ENCODE peak calls at places on chromosomes 5 and 9, in four cellular contexts. Y, Z, R and U are unnamed samples.

GRCh38 chr9:108052431-108053080 is 563.0 kb upstream of the KLF4 start:
- DNase-seq in Y (no peak), Z (no peak), R (no peak), U (no peak)

GRCh38 chr9:16899611-16900010 is 29.1 kb upstream of the BNC2 start:
- DNase-seq in Y (no peak), Z (no peak), R (no peak), U (no peak)

GRCh38 chr5:133788121-133788520 is 175.8 kb upstream of the FSTL4 start:
- DNase-seq in Y (no peak), Z (no peak), R (no peak), U (no peak)

GRCh38 chr5:96657068-96657467 is 5.1 kb upstream of the CAST start:
- DNase-seq in Y (peak; percentile 94), Z (peak; percentile 12), R (peak; percentile 96), U (peak; percentile 58)

GRCh38 chr5:132525299-132525724 is 18.0 kb downstream of the IL5 start:
- DNase-seq in Y (no peak), Z (no peak), R (no peak), U (no peak)

GRCh38 chr9:128845186-128845931 is 15.8 kb upstream of the SPOUT1 start:
- DNase-seq in Y (no peak), Z (peak; percentile 50), R (peak; percentile 75), U (peak; percentile 44)

GRCh38 chr9:28134577-28134976 is 561.3 kb upstream of the C9orf72 start:
- DNase-seq in Y (no peak), Z (no peak), R (no peak), U (no peak)

GRCh38 chr5:134136771-134137170 is 22.3 kb downstream of the TCF7 start:
- DNase-seq in Y (no peak), Z (no peak), R (no peak), U (no peak)

GRCh38 chr5:174765540-174765939 is 41.2 kb downstream of the MSX2 start:
- DNase-seq in Y (no peak), Z (no peak), R (no peak), U (no peak)

GRCh38 chr9:29514336-29514735 is 1941.1 kb upstream of the C9orf72 start:
- DNase-seq in Y (no peak), Z (no peak), R (peak; percentile 2), U (no peak)

GRCh38 chr9:15469862-15470261 is 40.9 kb downstream of the PSIP1 start:
- DNase-seq in Y (peak; percentile 16), Z (no peak), R (no peak), U (no peak)

GRCh38 chr9:74379718-74380117 is 117.4 kb upstream of the RORB start:
- DNase-seq in Y (no peak), Z (peak; percentile 40), R (peak; percentile 66), U (peak; percentile 67)

GRCh38 chr5:141866111-141866510 is 12.1 kb downstream of the PCDH1 start:
- DNase-seq in Y (no peak), Z (peak; percentile 59), R (peak; percentile 94), U (peak; percentile 48)

GRCh38 chr5:142906863-142907671 is 136.9 kb downstream of the ARHGAP26 start:
- DNase-seq in Y (peak; percentile 93), Z (no peak), R (no peak), U (no peak)

GRCh38 chr5:142736247-142736632 is 33.9 kb upstream of the ARHGAP26 start:
- DNase-seq in Y (no peak), Z (no peak), R (no peak), U (no peak)

GRCh38 chr9:127667906-127668305 is 38.9 kb upstream of the CFAP157 start:
- DNase-seq in Y (no peak), Z (no peak), R (no peak), U (no peak)

GRCh38 chr5:125151150-125151932 is 404.9 kb upstream of the ZNF608 start:
- DNase-seq in Y (peak; percentile 27), Z (no peak), R (no peak), U (no peak)
- TF ChIP-seq EZH2 in Y (no peak), Z (no peak), R (no peak), U (no peak)

DNA sequence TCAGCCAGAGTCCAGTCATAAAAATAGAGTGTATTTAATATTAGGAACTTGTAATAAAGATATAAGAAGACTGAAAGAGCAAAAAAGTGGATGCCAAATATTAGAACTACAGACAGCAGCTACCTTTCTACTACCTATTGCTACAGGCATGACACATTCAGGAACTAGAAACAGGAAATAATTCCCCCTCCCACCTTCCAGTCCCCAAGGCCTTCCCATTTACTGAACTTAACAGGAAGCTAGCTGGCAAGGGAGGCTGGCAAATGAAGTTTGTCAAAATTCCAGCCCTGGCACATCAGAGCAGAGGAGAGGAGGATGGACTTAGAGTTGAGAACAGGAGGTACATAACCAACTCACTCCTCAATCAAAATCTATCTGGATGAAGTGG is 50.2 kb upstream of the RIC1 start:
- DNase-seq in Y (no peak), Z (no peak), R (peak; percentile 38), U (no peak)
- TF ChIP-seq EZH2 in Y (no peak), Z (no peak), R (no peak), U (no peak)

GRCh38 chr5:83471405-83472212 is at the start of gene VCAN:
- DNase-seq in Y (peak; percentile 90), Z (no peak), R (peak; percentile 81), U (peak; percentile 84)
- TF ChIP-seq EZH2 in Y (no peak), Z (no peak), R (no peak), U (no peak)

GRCh38 chr9:126617003-126617739 is 3.4 kb downstream of the LMX1B start:
- DNase-seq in Y (no peak), Z (no peak), R (peak; percentile 41), U (no peak)
- TF ChIP-seq EZH2 in Y (no peak), Z (no peak), R (no peak), U (peak; percentile 8)

DNA sequence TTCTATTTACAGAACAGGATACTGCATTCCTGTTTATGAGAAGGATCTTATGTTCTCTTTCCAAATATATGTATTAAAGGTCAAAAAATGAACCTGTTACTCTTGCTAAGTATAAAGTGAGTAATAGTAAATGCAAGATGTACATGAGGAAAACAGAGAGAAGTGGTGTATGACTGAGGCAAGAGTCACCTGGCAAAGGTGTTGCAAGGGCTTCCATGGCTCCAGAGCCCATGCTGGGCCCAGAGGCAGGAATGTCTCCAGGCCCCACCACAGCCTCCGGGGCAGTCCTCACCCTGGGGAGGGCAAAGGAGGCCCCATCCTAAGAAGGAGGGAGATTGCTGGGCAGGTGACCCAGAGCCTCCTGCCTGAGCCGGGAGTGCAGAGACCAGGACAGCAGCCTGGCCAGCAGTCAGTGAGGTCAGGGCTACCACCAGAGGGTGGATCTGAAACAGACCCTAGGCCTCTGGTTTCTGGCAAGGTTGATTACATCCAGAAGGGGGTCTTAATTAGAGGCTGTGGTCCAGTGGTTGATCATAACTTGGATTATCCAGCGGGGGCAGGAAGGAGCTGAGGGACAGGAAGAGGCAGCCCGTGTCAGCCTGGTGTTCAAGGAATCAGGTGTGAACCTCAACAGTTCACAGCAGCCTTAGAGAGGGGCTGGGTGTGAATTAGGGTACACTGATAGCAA is 57.3 kb upstream of the CPLX2 start:
- DNase-seq in Y (no peak), Z (no peak), R (peak; percentile 78), U (no peak)
- TF ChIP-seq EZH2 in Y (no peak), Z (no peak), R (no peak), U (no peak)

DNA sequence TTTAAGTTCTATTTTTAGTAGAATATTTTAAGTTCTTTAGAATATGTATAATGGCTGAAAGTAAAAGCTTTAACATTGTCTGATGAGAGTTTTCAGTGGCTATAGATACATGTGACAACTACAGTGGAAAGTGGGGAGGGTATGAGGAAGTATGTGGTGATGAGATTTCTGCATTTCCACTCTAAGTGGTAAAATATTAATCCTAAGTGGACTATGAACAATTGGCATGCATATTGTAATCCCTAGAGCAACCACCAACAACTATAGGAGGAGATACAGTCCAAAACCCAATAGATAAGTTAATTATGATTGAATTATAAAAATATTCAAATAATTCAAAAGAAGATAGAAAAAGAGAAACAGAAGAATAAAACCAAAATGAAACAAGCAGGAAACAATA is 183.6 kb downstream of the GADD45G start:
- DNase-seq in Y (no peak), Z (no peak), R (no peak), U (no peak)
- TF ChIP-seq EZH2 in Y (no peak), Z (no peak), R (no peak), U (no peak)

DNA sequence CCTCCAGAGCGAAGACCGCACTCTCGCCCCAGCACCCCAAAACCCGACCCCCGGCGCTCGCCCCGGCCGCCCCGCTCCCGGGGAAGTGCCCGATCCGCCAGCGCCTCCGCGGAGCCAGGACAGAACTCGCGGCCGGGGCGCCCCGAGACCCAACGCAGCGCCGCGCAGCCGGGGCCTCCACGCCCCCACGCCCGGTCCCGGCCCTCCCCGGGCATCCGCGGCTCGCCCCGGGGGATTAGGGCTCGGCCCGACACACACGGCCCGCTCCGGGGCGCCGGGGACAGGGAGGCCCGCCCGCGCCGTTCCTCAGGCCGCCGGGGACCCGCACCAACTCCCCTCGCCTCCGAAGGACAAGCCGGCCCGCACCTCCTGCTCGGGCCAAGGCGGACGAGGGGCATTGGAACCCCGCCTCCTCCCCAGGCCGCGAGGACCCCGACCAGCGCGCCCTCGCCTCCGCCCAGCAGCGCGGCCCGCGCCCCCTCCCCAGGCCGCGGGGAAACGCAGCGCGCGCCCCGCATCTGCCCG is 521 bp downstream of the FNBP1 start:
- DNase-seq in Y (no peak), Z (no peak), R (no peak), U (peak; percentile 52)
- TF ChIP-seq EZH2 in Y (no peak), Z (no peak), R (no peak), U (no peak)

GRCh38 chr9:121050128-121050988 is at the start of gene C5:
- DNase-seq in Y (no peak), Z (peak; percentile 67), R (no peak), U (no peak)

GRCh38 chr9:121048618-121049017 is 1.5 kb downstream of the C5 start:
- DNase-seq in Y (no peak), Z (no peak), R (no peak), U (no peak)

GRCh38 chr9:121053544-121053943 is 3.5 kb upstream of the C5 start:
- DNase-seq in Y (no peak), Z (peak; percentile 84), R (no peak), U (peak; percentile 46)

GRCh38 chr9:121048175-121048574 is 1.9 kb downstream of the C5 start:
- DNase-seq in Y (no peak), Z (no peak), R (no peak), U (no peak)
- TF ChIP-seq EZH2 in Y (no peak), Z (no peak), R (no peak), U (no peak)